ENCODE peak calls at places on chromosome 6, in ten cellular contexts. One of them, this sample, is unnamed. For H3K4me1, the result is how much of the 10 kb centered on the place peaks cover.

GRCh38 chr6:13913226-13914001 is 11.3 kb upstream of the RNF182 start:
- DNase-seq in foreskin keratinocyte: no peak
- DNase-seq in transverse colon: no peak
- DNase-seq in MM.1S: no peak
- DNase-seq in stomach: no peak
- DNase-seq in A549: no peak
- DNase-seq in hepatocyte: no peak
- DNase-seq in CD8-positive, alpha-beta T cell: no peak
- DNase-seq in psoas muscle: no peak
- DNase-seq in cardiac muscle cell: no peak
- DNase-seq in this sample: no peak

GRCh38 chr6:109381747-109382575 is at the start of gene CD164:
- DNase-seq in MM.1S: peak
- DNase-seq in cardiac muscle cell: peak
- DNase-seq in stomach: peak
- DNase-seq in foreskin keratinocyte: peak
- DNase-seq in CD8-positive, alpha-beta T cell: peak
- DNase-seq in hepatocyte: peak
- DNase-seq in A549: peak
- DNase-seq in psoas muscle: peak
- DNase-seq in transverse colon: peak
- DNase-seq in this sample: peak

GRCh38 chr6:96624957-96625356 is 62.0 kb downstream of the FHL5 start:
- DNase-seq in MM.1S: peak
- DNase-seq in foreskin keratinocyte: no peak
- DNase-seq in cardiac muscle cell: no peak
- DNase-seq in A549: no peak
- DNase-seq in CD8-positive, alpha-beta T cell: no peak
- DNase-seq in stomach: no peak
- DNase-seq in psoas muscle: no peak
- DNase-seq in hepatocyte: no peak
- DNase-seq in transverse colon: no peak
- DNase-seq in this sample: no peak

GRCh38 chr6:117089604-117090003 is 175.8 kb upstream of the VGLL2 start:
- DNase-seq in psoas muscle: no peak
- DNase-seq in stomach: no peak
- DNase-seq in foreskin keratinocyte: no peak
- DNase-seq in MM.1S: no peak
- DNase-seq in CD8-positive, alpha-beta T cell: no peak
- DNase-seq in A549: no peak
- DNase-seq in transverse colon: no peak
- DNase-seq in cardiac muscle cell: no peak
- DNase-seq in hepatocyte: no peak
- DNase-seq in this sample: no peak

GRCh38 chr6:147970970-147971369 is 371.7 kb upstream of the SASH1 start:
- DNase-seq in CD8-positive, alpha-beta T cell: no peak
- DNase-seq in stomach: no peak
- DNase-seq in A549: no peak
- DNase-seq in hepatocyte: no peak
- DNase-seq in MM.1S: no peak
- DNase-seq in psoas muscle: no peak
- DNase-seq in cardiac muscle cell: peak
- DNase-seq in foreskin keratinocyte: no peak
- DNase-seq in transverse colon: no peak
- DNase-seq in this sample: no peak

GRCh38 chr6:124430741-124431140 is 531.5 kb upstream of the RNF217 start:
- DNase-seq in A549: no peak
- DNase-seq in cardiac muscle cell: no peak
- DNase-seq in foreskin keratinocyte: no peak
- DNase-seq in transverse colon: no peak
- DNase-seq in hepatocyte: no peak
- DNase-seq in CD8-positive, alpha-beta T cell: no peak
- DNase-seq in stomach: no peak
- DNase-seq in psoas muscle: no peak
- DNase-seq in MM.1S: no peak
- DNase-seq in this sample: no peak

GRCh38 chr6:75528423-75528822 is 34.8 kb upstream of the FILIP1 start:
- DNase-seq in stomach: no peak
- DNase-seq in MM.1S: no peak
- DNase-seq in foreskin keratinocyte: no peak
- DNase-seq in hepatocyte: no peak
- DNase-seq in psoas muscle: no peak
- DNase-seq in transverse colon: no peak
- DNase-seq in A549: no peak
- DNase-seq in cardiac muscle cell: peak
- DNase-seq in CD8-positive, alpha-beta T cell: no peak
- DNase-seq in this sample: no peak

GRCh38 chr6:32086661-32087573 is 22.2 kb downstream of the TNXB start:
- DNase-seq in cardiac muscle cell: peak
- DNase-seq in A549: no peak
- DNase-seq in CD8-positive, alpha-beta T cell: no peak
- DNase-seq in MM.1S: no peak
- DNase-seq in transverse colon: no peak
- DNase-seq in stomach: peak
- DNase-seq in foreskin keratinocyte: no peak
- DNase-seq in hepatocyte: no peak
- DNase-seq in psoas muscle: no peak
- DNase-seq in this sample: peak

GRCh38 chr6:17086469-17086868 is 15.4 kb upstream of the STMND1 start:
- DNase-seq in foreskin keratinocyte: peak
- DNase-seq in MM.1S: peak
- DNase-seq in psoas muscle: no peak
- DNase-seq in transverse colon: peak
- DNase-seq in A549: peak
- DNase-seq in cardiac muscle cell: peak
- DNase-seq in stomach: peak
- DNase-seq in hepatocyte: peak
- DNase-seq in CD8-positive, alpha-beta T cell: peak
- DNase-seq in this sample: no peak

GRCh38 chr6:170024940-170025339 is 265.9 kb downstream of the DLL1 start:
- DNase-seq in foreskin keratinocyte: no peak
- DNase-seq in A549: no peak
- DNase-seq in transverse colon: peak
- DNase-seq in psoas muscle: no peak
- DNase-seq in hepatocyte: peak
- DNase-seq in stomach: peak
- DNase-seq in cardiac muscle cell: peak
- DNase-seq in MM.1S: no peak
- DNase-seq in CD8-positive, alpha-beta T cell: no peak
- DNase-seq in this sample: peak

GRCh38 chr6:144482142-144482541 is 197.0 kb downstream of the UTRN start:
- DNase-seq in A549: peak
- DNase-seq in stomach: peak
- DNase-seq in psoas muscle: peak
- DNase-seq in hepatocyte: peak
- DNase-seq in foreskin keratinocyte: peak
- DNase-seq in cardiac muscle cell: peak
- DNase-seq in CD8-positive, alpha-beta T cell: peak
- DNase-seq in transverse colon: peak
- DNase-seq in MM.1S: peak
- DNase-seq in this sample: no peak

GRCh38 chr6:90643366-90643765 is 56.5 kb upstream of the MAP3K7 start:
- DNase-seq in cardiac muscle cell: no peak
- DNase-seq in stomach: no peak
- DNase-seq in MM.1S: no peak
- DNase-seq in foreskin keratinocyte: no peak
- DNase-seq in A549: no peak
- DNase-seq in psoas muscle: no peak
- DNase-seq in hepatocyte: no peak
- DNase-seq in CD8-positive, alpha-beta T cell: no peak
- DNase-seq in transverse colon: no peak
- DNase-seq in this sample: no peak

GRCh38 chr6:119346450-119346849 is 3.1 kb downstream of the MAN1A1 start:
- DNase-seq in psoas muscle: no peak
- DNase-seq in hepatocyte: no peak
- DNase-seq in cardiac muscle cell: no peak
- DNase-seq in transverse colon: no peak
- DNase-seq in stomach: no peak
- DNase-seq in A549: no peak
- DNase-seq in foreskin keratinocyte: no peak
- DNase-seq in CD8-positive, alpha-beta T cell: no peak
- DNase-seq in MM.1S: no peak
- DNase-seq in this sample: no peak

GRCh38 chr6:119334535-119335264 is 14.9 kb downstream of the MAN1A1 start:
- DNase-seq in MM.1S: no peak
- DNase-seq in stomach: no peak
- DNase-seq in CD8-positive, alpha-beta T cell: no peak
- DNase-seq in foreskin keratinocyte: no peak
- DNase-seq in cardiac muscle cell: peak
- DNase-seq in transverse colon: no peak
- DNase-seq in psoas muscle: no peak
- DNase-seq in hepatocyte: no peak
- DNase-seq in A549: no peak
- DNase-seq in this sample: no peak

GRCh38 chr6:167396659-167397490 is 72.0 kb downstream of the TTLL2 start:
- DNase-seq in psoas muscle: no peak
- DNase-seq in MM.1S: no peak
- DNase-seq in transverse colon: no peak
- DNase-seq in cardiac muscle cell: no peak
- DNase-seq in CD8-positive, alpha-beta T cell: no peak
- DNase-seq in foreskin keratinocyte: no peak
- DNase-seq in hepatocyte: no peak
- DNase-seq in stomach: no peak
- DNase-seq in A549: no peak
- DNase-seq in this sample: no peak

DNA sequence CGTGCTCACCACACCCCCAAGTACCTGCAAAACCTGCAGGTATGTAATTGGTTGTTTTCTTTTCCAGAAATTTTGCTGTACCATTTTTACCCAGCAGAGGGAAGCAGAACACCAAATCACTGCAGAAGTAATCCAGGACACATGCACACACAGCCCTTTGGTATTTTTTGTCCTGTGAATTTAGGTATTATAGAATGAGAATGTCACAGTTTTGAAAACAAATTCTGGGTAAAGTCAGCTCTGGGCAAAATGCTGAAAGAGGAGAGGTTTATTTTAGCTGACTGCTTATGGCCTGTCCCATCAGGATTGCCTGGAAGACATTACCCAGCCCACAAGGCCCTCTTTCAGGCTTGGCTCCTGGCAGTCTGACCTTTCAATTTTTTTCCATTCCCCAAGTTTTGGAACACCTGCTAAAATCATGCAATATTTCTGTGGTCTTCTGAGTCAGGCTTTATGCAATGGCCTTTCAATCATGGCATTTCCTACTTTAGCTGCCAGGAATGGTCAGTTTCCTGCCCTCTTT is 3.5 kb upstream of the EFHC1 start:
- DNase-seq in transverse colon: no peak
- DNase-seq in A549: peak
- DNase-seq in psoas muscle: no peak
- DNase-seq in hepatocyte: peak
- DNase-seq in foreskin keratinocyte: peak
- DNase-seq in MM.1S: peak
- DNase-seq in cardiac muscle cell: peak
- DNase-seq in stomach: no peak
- DNase-seq in CD8-positive, alpha-beta T cell: peak
- DNase-seq in this sample: peak
- H3K4me1 ChIP-seq in transverse colon: under half
- H3K4me1 ChIP-seq in A549: under half
- H3K4me1 ChIP-seq in psoas muscle: under half
- H3K4me1 ChIP-seq in hepatocyte: under half
- H3K4me1 ChIP-seq in foreskin keratinocyte: under half
- H3K4me1 ChIP-seq in MM.1S: half or more
- H3K4me1 ChIP-seq in cardiac muscle cell: under half
- H3K4me1 ChIP-seq in stomach: under half
- H3K4me1 ChIP-seq in CD8-positive, alpha-beta T cell: under half
- H3K4me1 ChIP-seq in this sample: under half

GRCh38 chr6:23547851-23548250 is 578.2 kb upstream of the NRSN1 start:
- DNase-seq in stomach: no peak
- DNase-seq in cardiac muscle cell: no peak
- DNase-seq in foreskin keratinocyte: no peak
- DNase-seq in CD8-positive, alpha-beta T cell: no peak
- DNase-seq in hepatocyte: peak
- DNase-seq in MM.1S: no peak
- DNase-seq in transverse colon: no peak
- DNase-seq in psoas muscle: no peak
- DNase-seq in A549: no peak
- DNase-seq in this sample: no peak
- TF ChIP-seq CTCF in stomach: no peak
- TF ChIP-seq CTCF in cardiac muscle cell: no peak
- TF ChIP-seq CTCF in foreskin keratinocyte: peak
- TF ChIP-seq CTCF in CD8-positive, alpha-beta T cell: no peak
- TF ChIP-seq CTCF in hepatocyte: peak
- TF ChIP-seq CTCF in MM.1S: no peak
- TF ChIP-seq CTCF in transverse colon: peak
- TF ChIP-seq CTCF in psoas muscle: no peak
- TF ChIP-seq CTCF in A549: no peak
- TF ChIP-seq CTCF in this sample: no peak

GRCh38 chr6:160129886-160130615 is 8.4 kb downstream of the SLC22A1 start:
- DNase-seq in A549: no peak
- DNase-seq in MM.1S: no peak
- DNase-seq in stomach: peak
- DNase-seq in hepatocyte: no peak
- DNase-seq in CD8-positive, alpha-beta T cell: no peak
- DNase-seq in transverse colon: no peak
- DNase-seq in cardiac muscle cell: no peak
- DNase-seq in foreskin keratinocyte: no peak
- DNase-seq in psoas muscle: no peak
- DNase-seq in this sample: no peak

GRCh38 chr6:160128879-160129516 is 7.4 kb downstream of the SLC22A1 start:
- DNase-seq in CD8-positive, alpha-beta T cell: no peak
- DNase-seq in hepatocyte: no peak
- DNase-seq in psoas muscle: no peak
- DNase-seq in A549: no peak
- DNase-seq in foreskin keratinocyte: no peak
- DNase-seq in stomach: no peak
- DNase-seq in MM.1S: no peak
- DNase-seq in cardiac muscle cell: no peak
- DNase-seq in transverse colon: no peak
- DNase-seq in this sample: no peak

GRCh38 chr6:160132297-160132637 is 10.7 kb downstream of the SLC22A1 start:
- DNase-seq in foreskin keratinocyte: no peak
- DNase-seq in transverse colon: no peak
- DNase-seq in stomach: peak
- DNase-seq in hepatocyte: no peak
- DNase-seq in psoas muscle: no peak
- DNase-seq in MM.1S: no peak
- DNase-seq in CD8-positive, alpha-beta T cell: no peak
- DNase-seq in cardiac muscle cell: no peak
- DNase-seq in A549: no peak
- DNase-seq in this sample: no peak

GRCh38 chr6:160131636-160132296 is 10.2 kb downstream of the SLC22A1 start:
- DNase-seq in MM.1S: no peak
- DNase-seq in foreskin keratinocyte: no peak
- DNase-seq in hepatocyte: no peak
- DNase-seq in cardiac muscle cell: no peak
- DNase-seq in transverse colon: no peak
- DNase-seq in CD8-positive, alpha-beta T cell: no peak
- DNase-seq in A549: no peak
- DNase-seq in psoas muscle: no peak
- DNase-seq in stomach: no peak
- DNase-seq in this sample: no peak

GRCh38 chr6:160130729-160131484 is 9.3 kb downstream of the SLC22A1 start:
- DNase-seq in MM.1S: no peak
- DNase-seq in A549: no peak
- DNase-seq in cardiac muscle cell: no peak
- DNase-seq in psoas muscle: no peak
- DNase-seq in hepatocyte: no peak
- DNase-seq in stomach: peak
- DNase-seq in CD8-positive, alpha-beta T cell: no peak
- DNase-seq in foreskin keratinocyte: no peak
- DNase-seq in transverse colon: no peak
- DNase-seq in this sample: no peak
- H3K4me1 ChIP-seq in MM.1S: under half
- H3K4me1 ChIP-seq in A549: under half
- H3K4me1 ChIP-seq in cardiac muscle cell: under half
- H3K4me1 ChIP-seq in psoas muscle: under half
- H3K4me1 ChIP-seq in hepatocyte: under half
- H3K4me1 ChIP-seq in stomach: under half
- H3K4me1 ChIP-seq in CD8-positive, alpha-beta T cell: under half
- H3K4me1 ChIP-seq in foreskin keratinocyte: under half
- H3K4me1 ChIP-seq in transverse colon: under half
- H3K4me1 ChIP-seq in this sample: under half

GRCh38 chr6:37489697-37490336 is 9.9 kb downstream of the CCDC167 start:
- DNase-seq in psoas muscle: no peak
- DNase-seq in transverse colon: no peak
- DNase-seq in hepatocyte: no peak
- DNase-seq in stomach: no peak
- DNase-seq in A549: no peak
- DNase-seq in cardiac muscle cell: no peak
- DNase-seq in MM.1S: no peak
- DNase-seq in CD8-positive, alpha-beta T cell: peak
- DNase-seq in foreskin keratinocyte: no peak
- DNase-seq in this sample: no peak
- TF ChIP-seq CTCF in psoas muscle: no peak
- TF ChIP-seq CTCF in transverse colon: no peak
- TF ChIP-seq CTCF in hepatocyte: no peak
- TF ChIP-seq CTCF in stomach: no peak
- TF ChIP-seq CTCF in A549: no peak
- TF ChIP-seq CTCF in cardiac muscle cell: peak
- TF ChIP-seq CTCF in MM.1S: no peak
- TF ChIP-seq CTCF in CD8-positive, alpha-beta T cell: peak
- TF ChIP-seq CTCF in foreskin keratinocyte: peak
- TF ChIP-seq CTCF in this sample: no peak